ENCODE peak calls at places on chromosomes 11 and 22, in nine cellular contexts. One of them, this sample, is unnamed.
A peak's percentile ranks its signal among the peaks of the same experiment; 100 is the strongest.

GRCh38 chr22:32103648-32104326 is 55.3 kb downstream of the C22orf42 start:
- DNase-seq in neuronal stem cell: no peak
- DNase-seq in kidney: no peak
- DNase-seq in GM23248: peak; percentile 43
- DNase-seq in HCT116: peak; percentile 15
- DNase-seq in endodermal cell: no peak
- DNase-seq in PC-3: peak; percentile 37
- DNase-seq in mammary epithelial cell: no peak
- DNase-seq in endothelial cell of umbilical vein: no peak
- DNase-seq in this sample: no peak

GRCh38 chr11:86637976-86638375 is 34.4 kb downstream of the ME3 start:
- DNase-seq in neuronal stem cell: no peak
- DNase-seq in kidney: no peak
- DNase-seq in GM23248: no peak
- DNase-seq in HCT116: no peak
- DNase-seq in endodermal cell: no peak
- DNase-seq in PC-3: no peak
- DNase-seq in mammary epithelial cell: peak; percentile 52
- DNase-seq in endothelial cell of umbilical vein: no peak
- DNase-seq in this sample: no peak

GRCh38 chr22:46462726-46463371 is 74.6 kb downstream of the CELSR1 start:
- DNase-seq in neuronal stem cell: no peak
- DNase-seq in kidney: no peak
- DNase-seq in GM23248: peak; percentile 87
- DNase-seq in HCT116: peak; percentile 90
- DNase-seq in endodermal cell: no peak
- DNase-seq in PC-3: peak; percentile 80
- DNase-seq in mammary epithelial cell: peak; percentile 94
- DNase-seq in endothelial cell of umbilical vein: no peak
- DNase-seq in this sample: no peak

GRCh38 chr22:39136317-39136716 is 16.2 kb downstream of the CBX7 start:
- DNase-seq in neuronal stem cell: no peak
- DNase-seq in kidney: no peak
- DNase-seq in GM23248: no peak
- DNase-seq in HCT116: no peak
- DNase-seq in endodermal cell: peak; percentile 47
- DNase-seq in PC-3: no peak
- DNase-seq in mammary epithelial cell: no peak
- DNase-seq in endothelial cell of umbilical vein: no peak
- DNase-seq in this sample: no peak

GRCh38 chr11:12952094-12952493 is 57.0 kb upstream of the RASSF10 start:
- DNase-seq in neuronal stem cell: no peak
- DNase-seq in kidney: no peak
- DNase-seq in GM23248: no peak
- DNase-seq in HCT116: no peak
- DNase-seq in endodermal cell: no peak
- DNase-seq in PC-3: no peak
- DNase-seq in mammary epithelial cell: no peak
- DNase-seq in endothelial cell of umbilical vein: no peak
- DNase-seq in this sample: no peak

GRCh38 chr11:121625784-121626506 is 173.2 kb upstream of the SORL1-AS1 start:
- DNase-seq in neuronal stem cell: no peak
- DNase-seq in kidney: no peak
- DNase-seq in GM23248: peak; percentile 23
- DNase-seq in HCT116: no peak
- DNase-seq in endodermal cell: no peak
- DNase-seq in PC-3: no peak
- DNase-seq in mammary epithelial cell: no peak
- DNase-seq in endothelial cell of umbilical vein: no peak
- DNase-seq in this sample: no peak

GRCh38 chr11:13291361-13291760 is 13.8 kb downstream of the BMAL1 start:
- DNase-seq in neuronal stem cell: no peak
- DNase-seq in kidney: no peak
- DNase-seq in GM23248: no peak
- DNase-seq in HCT116: no peak
- DNase-seq in endodermal cell: no peak
- DNase-seq in PC-3: no peak
- DNase-seq in mammary epithelial cell: no peak
- DNase-seq in endothelial cell of umbilical vein: no peak
- DNase-seq in this sample: no peak

GRCh38 chr11:27718346-27718852 is 18.1 kb upstream of the BDNF start:
- DNase-seq in neuronal stem cell: peak; percentile 73
- DNase-seq in kidney: no peak
- DNase-seq in GM23248: peak; percentile 92
- DNase-seq in HCT116: peak; percentile 73
- DNase-seq in endodermal cell: peak; percentile 88
- DNase-seq in PC-3: peak; percentile 79
- DNase-seq in mammary epithelial cell: peak; percentile 39
- DNase-seq in endothelial cell of umbilical vein: peak; percentile 57
- DNase-seq in this sample: peak; percentile 18

GRCh38 chr11:118111019-118111743 is 24.4 kb upstream of the SMIM35 start:
- DNase-seq in neuronal stem cell: no peak
- DNase-seq in kidney: no peak
- DNase-seq in GM23248: no peak
- DNase-seq in HCT116: no peak
- DNase-seq in endodermal cell: no peak
- DNase-seq in PC-3: peak; percentile 39
- DNase-seq in mammary epithelial cell: peak; percentile 20
- DNase-seq in endothelial cell of umbilical vein: no peak
- DNase-seq in this sample: peak; percentile 54

GRCh38 chr11:125513705-125514265 is 17.7 kb upstream of the FEZ1 start:
- DNase-seq in neuronal stem cell: no peak
- DNase-seq in kidney: no peak
- DNase-seq in GM23248: no peak
- DNase-seq in HCT116: no peak
- DNase-seq in endodermal cell: no peak
- DNase-seq in PC-3: no peak
- DNase-seq in mammary epithelial cell: no peak
- DNase-seq in endothelial cell of umbilical vein: no peak
- DNase-seq in this sample: no peak

GRCh38 chr11:82450996-82451395 is 282.7 kb downstream of the FAM181B start:
- DNase-seq in neuronal stem cell: no peak
- DNase-seq in kidney: no peak
- DNase-seq in GM23248: no peak
- DNase-seq in HCT116: no peak
- DNase-seq in endodermal cell: no peak
- DNase-seq in PC-3: no peak
- DNase-seq in mammary epithelial cell: no peak
- DNase-seq in endothelial cell of umbilical vein: no peak
- DNase-seq in this sample: no peak

GRCh38 chr11:121466063-121466794 is 13.5 kb upstream of the SORL1-AS1 start:
- DNase-seq in neuronal stem cell: no peak
- DNase-seq in kidney: peak; percentile 97
- DNase-seq in GM23248: peak; percentile 99
- DNase-seq in HCT116: peak; percentile 93
- DNase-seq in endodermal cell: peak; percentile 95
- DNase-seq in PC-3: peak; percentile 99
- DNase-seq in mammary epithelial cell: peak; percentile 92
- DNase-seq in endothelial cell of umbilical vein: no peak
- DNase-seq in this sample: peak; percentile 97

GRCh38 chr11:36258730-36259360 is 30.4 kb downstream of the COMMD9 start:
- DNase-seq in neuronal stem cell: peak; percentile 51
- DNase-seq in kidney: no peak
- DNase-seq in GM23248: peak; percentile 90
- DNase-seq in HCT116: peak; percentile 36
- DNase-seq in endodermal cell: peak; percentile 87
- DNase-seq in PC-3: peak; percentile 74
- DNase-seq in mammary epithelial cell: peak; percentile 35
- DNase-seq in endothelial cell of umbilical vein: peak; percentile 69
- DNase-seq in this sample: peak; percentile 31

GRCh38 chr22:46931881-46932280 is 169.4 kb downstream of the TBC1D22A start:
- DNase-seq in neuronal stem cell: no peak
- DNase-seq in kidney: no peak
- DNase-seq in GM23248: no peak
- DNase-seq in HCT116: no peak
- DNase-seq in endodermal cell: no peak
- DNase-seq in PC-3: peak; percentile 2
- DNase-seq in mammary epithelial cell: peak; percentile 83
- DNase-seq in endothelial cell of umbilical vein: no peak
- DNase-seq in this sample: peak; percentile 11

DNA sequence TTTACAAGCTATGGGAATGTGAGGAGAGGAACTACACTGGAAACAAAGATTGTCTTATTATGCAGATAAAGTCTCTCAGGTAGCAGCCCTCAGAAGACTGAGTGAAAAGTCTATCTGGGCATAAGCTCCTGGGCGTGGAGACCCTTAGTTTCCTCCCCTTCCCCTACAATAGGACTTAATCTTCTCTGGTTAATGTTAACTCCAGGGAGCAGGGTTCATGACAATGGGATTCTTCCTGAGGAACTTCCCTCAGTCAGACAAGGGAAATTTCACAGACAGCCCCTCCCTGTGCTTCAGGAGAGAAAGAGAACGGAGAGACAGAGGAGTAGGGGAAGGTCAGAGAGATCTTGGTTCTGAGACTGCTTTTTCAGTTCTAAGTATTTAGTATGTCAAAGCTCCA is 1428.6 kb downstream of the LRRC4C start:
- DNase-seq in neuronal stem cell: peak; percentile 15
- DNase-seq in kidney: no peak
- DNase-seq in GM23248: no peak
- DNase-seq in HCT116: no peak
- DNase-seq in endodermal cell: peak; percentile 58
- DNase-seq in PC-3: no peak
- DNase-seq in mammary epithelial cell: no peak
- DNase-seq in endothelial cell of umbilical vein: no peak
- DNase-seq in this sample: no peak
- H3K27ac ChIP-seq in neuronal stem cell: no peak overlapping the region
- H3K27ac ChIP-seq in kidney: no peak overlapping the region
- H3K27ac ChIP-seq in GM23248: no peak overlapping the region
- H3K27ac ChIP-seq in HCT116: no peak overlapping the region
- H3K27ac ChIP-seq in endodermal cell: no peak overlapping the region
- H3K27ac ChIP-seq in PC-3: no peak overlapping the region
- H3K27ac ChIP-seq in mammary epithelial cell: no peak overlapping the region
- H3K27ac ChIP-seq in endothelial cell of umbilical vein: no peak overlapping the region
- H3K27ac ChIP-seq in this sample: no peak overlapping the region

DNA sequence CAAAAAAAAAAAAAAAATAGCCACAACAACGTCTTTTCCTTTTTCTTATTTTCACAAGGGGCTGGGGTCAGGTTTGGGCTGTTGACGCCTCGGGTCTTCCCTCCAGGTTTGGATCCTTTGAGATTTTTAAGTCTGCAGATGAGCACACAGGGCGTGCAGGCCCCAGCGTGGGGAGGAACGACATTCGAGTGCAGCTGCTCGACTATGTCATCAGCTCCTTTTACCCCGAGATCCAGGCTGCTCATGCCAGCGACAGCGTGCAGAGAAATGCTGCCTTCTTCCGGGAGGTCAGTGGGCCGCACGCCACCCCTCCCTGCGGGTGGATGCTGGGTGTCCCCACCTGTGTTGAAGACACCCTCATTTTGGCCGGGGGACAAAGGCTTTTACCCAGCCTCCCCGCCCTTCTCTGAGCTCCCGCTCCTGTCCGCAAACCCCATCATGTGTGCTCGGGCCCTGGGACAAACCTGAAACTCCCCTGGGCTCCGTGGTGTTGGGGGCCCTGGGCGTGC is 7.7 kb downstream of the SELENOO start:
- DNase-seq in neuronal stem cell: no peak
- DNase-seq in kidney: no peak
- DNase-seq in GM23248: no peak
- DNase-seq in HCT116: no peak
- DNase-seq in endodermal cell: no peak
- DNase-seq in PC-3: no peak
- DNase-seq in mammary epithelial cell: no peak
- DNase-seq in endothelial cell of umbilical vein: no peak
- DNase-seq in this sample: no peak
- H3K4me1 ChIP-seq in neuronal stem cell: peaks cover 8% of the 10 kb centered on the region
- H3K4me1 ChIP-seq in kidney: peaks cover 8% of the 10 kb centered on the region
- H3K4me1 ChIP-seq in GM23248: no peaks in the 10 kb centered on the region
- H3K4me1 ChIP-seq in HCT116: no peaks in the 10 kb centered on the region
- H3K4me1 ChIP-seq in endodermal cell: no peaks in the 10 kb centered on the region
- H3K4me1 ChIP-seq in PC-3: no peaks in the 10 kb centered on the region
- H3K4me1 ChIP-seq in mammary epithelial cell: no peaks in the 10 kb centered on the region
- H3K4me1 ChIP-seq in endothelial cell of umbilical vein: peaks cover 13% of the 10 kb centered on the region
- H3K4me1 ChIP-seq in this sample: no peaks in the 10 kb centered on the region

GRCh38 chr22:24189249-24190158 is 8.2 kb downstream of the SUSD2 start:
- DNase-seq in neuronal stem cell: peak; percentile 44
- DNase-seq in kidney: peak; percentile 92
- DNase-seq in GM23248: peak; percentile 80
- DNase-seq in HCT116: no peak
- DNase-seq in endodermal cell: peak; percentile 93
- DNase-seq in PC-3: peak; percentile 69
- DNase-seq in mammary epithelial cell: peak; percentile 60
- DNase-seq in endothelial cell of umbilical vein: peak; percentile 61
- DNase-seq in this sample: peak; percentile 75

GRCh38 chr22:24190159-24190540 is 8.9 kb downstream of the SUSD2 start:
- DNase-seq in neuronal stem cell: no peak
- DNase-seq in kidney: peak; percentile 72
- DNase-seq in GM23248: no peak
- DNase-seq in HCT116: no peak
- DNase-seq in endodermal cell: no peak
- DNase-seq in PC-3: no peak
- DNase-seq in mammary epithelial cell: no peak
- DNase-seq in endothelial cell of umbilical vein: no peak
- DNase-seq in this sample: no peak

GRCh38 chr22:24191893-24192292 is 10.6 kb downstream of the SUSD2 start:
- DNase-seq in neuronal stem cell: no peak
- DNase-seq in kidney: peak; percentile 35
- DNase-seq in GM23248: no peak
- DNase-seq in HCT116: no peak
- DNase-seq in endodermal cell: no peak
- DNase-seq in PC-3: no peak
- DNase-seq in mammary epithelial cell: no peak
- DNase-seq in endothelial cell of umbilical vein: no peak
- DNase-seq in this sample: no peak

GRCh38 chr22:24190566-24191208 is 9.4 kb downstream of the SUSD2 start:
- DNase-seq in neuronal stem cell: no peak
- DNase-seq in kidney: peak; percentile 51
- DNase-seq in GM23248: no peak
- DNase-seq in HCT116: no peak
- DNase-seq in endodermal cell: no peak
- DNase-seq in PC-3: no peak
- DNase-seq in mammary epithelial cell: no peak
- DNase-seq in endothelial cell of umbilical vein: no peak
- DNase-seq in this sample: no peak

GRCh38 chr22:24191381-24191841 is 10.1 kb downstream of the SUSD2 start:
- DNase-seq in neuronal stem cell: no peak
- DNase-seq in kidney: peak; percentile 65
- DNase-seq in GM23248: no peak
- DNase-seq in HCT116: no peak
- DNase-seq in endodermal cell: no peak
- DNase-seq in PC-3: no peak
- DNase-seq in mammary epithelial cell: no peak
- DNase-seq in endothelial cell of umbilical vein: no peak
- DNase-seq in this sample: no peak
- H3K9ac ChIP-seq in neuronal stem cell: peak overlapping the region; percentile 24
- H3K9ac ChIP-seq in kidney: no peak overlapping the region
- H3K9ac ChIP-seq in GM23248: no peak overlapping the region
- H3K9ac ChIP-seq in HCT116: no peak overlapping the region
- H3K9ac ChIP-seq in endodermal cell: no peak overlapping the region
- H3K9ac ChIP-seq in PC-3: no peak overlapping the region
- H3K9ac ChIP-seq in mammary epithelial cell: no peak overlapping the region
- H3K9ac ChIP-seq in endothelial cell of umbilical vein: no peak overlapping the region
- H3K9ac ChIP-seq in this sample: no peak overlapping the region

GRCh38 chr11:115561116-115561515 is 56.9 kb upstream of the CADM1 start:
- DNase-seq in neuronal stem cell: no peak
- DNase-seq in kidney: no peak
- DNase-seq in GM23248: no peak
- DNase-seq in HCT116: no peak
- DNase-seq in endodermal cell: no peak
- DNase-seq in PC-3: no peak
- DNase-seq in mammary epithelial cell: no peak
- DNase-seq in endothelial cell of umbilical vein: no peak
- DNase-seq in this sample: no peak
- H3K27ac ChIP-seq in neuronal stem cell: no peak overlapping the region
- H3K27ac ChIP-seq in kidney: no peak overlapping the region
- H3K27ac ChIP-seq in GM23248: no peak overlapping the region
- H3K27ac ChIP-seq in HCT116: no peak overlapping the region
- H3K27ac ChIP-seq in endodermal cell: no peak overlapping the region
- H3K27ac ChIP-seq in PC-3: no peak overlapping the region
- H3K27ac ChIP-seq in mammary epithelial cell: no peak overlapping the region
- H3K27ac ChIP-seq in endothelial cell of umbilical vein: no peak overlapping the region
- H3K27ac ChIP-seq in this sample: no peak overlapping the region

GRCh38 chr22:49290286-49290685 is 537.4 kb downstream of the BRD1 start:
- DNase-seq in neuronal stem cell: no peak
- DNase-seq in kidney: no peak
- DNase-seq in GM23248: no peak
- DNase-seq in HCT116: no peak
- DNase-seq in endodermal cell: peak; percentile 17
- DNase-seq in PC-3: no peak
- DNase-seq in mammary epithelial cell: no peak
- DNase-seq in endothelial cell of umbilical vein: no peak
- DNase-seq in this sample: no peak
- H3K4me1 ChIP-seq in neuronal stem cell: no peaks in the 10 kb centered on the region
- H3K4me1 ChIP-seq in kidney: no peaks in the 10 kb centered on the region
- H3K4me1 ChIP-seq in GM23248: no peaks in the 10 kb centered on the region
- H3K4me1 ChIP-seq in HCT116: no peaks in the 10 kb centered on the region
- H3K4me1 ChIP-seq in endodermal cell: no peaks in the 10 kb centered on the region
- H3K4me1 ChIP-seq in PC-3: no peaks in the 10 kb centered on the region
- H3K4me1 ChIP-seq in mammary epithelial cell: no peaks in the 10 kb centered on the region
- H3K4me1 ChIP-seq in endothelial cell of umbilical vein: no peaks in the 10 kb centered on the region
- H3K4me1 ChIP-seq in this sample: no peaks in the 10 kb centered on the region